ENCODE peak calls at places on chromosomes 6 and 20, in six cellular contexts. One of them, this sample, is unnamed.

GRCh38 chr6:140051521-140052455 is 677.3 kb upstream of the CITED2 start:
- DNase-seq in sigmoid colon: no peak
- DNase-seq in lower lobe of right lung: no peak
- DNase-seq in psoas muscle: no peak
- DNase-seq in HCT116: no peak
- DNase-seq in A673: peak; percentile 73
- DNase-seq in this sample: no peak

GRCh38 chr6:148508401-148509151 is 165.9 kb downstream of the SASH1 start:
- DNase-seq in sigmoid colon: no peak
- DNase-seq in lower lobe of right lung: no peak
- DNase-seq in psoas muscle: no peak
- DNase-seq in HCT116: no peak
- DNase-seq in A673: peak; percentile 54
- DNase-seq in this sample: no peak

GRCh38 chr6:71544028-71544427 is 255.4 kb downstream of the OGFRL1 start:
- DNase-seq in sigmoid colon: no peak
- DNase-seq in lower lobe of right lung: no peak
- DNase-seq in psoas muscle: no peak
- DNase-seq in HCT116: no peak
- DNase-seq in A673: no peak
- DNase-seq in this sample: no peak

GRCh38 chr6:5179917-5180316 is 80.8 kb downstream of the LYRM4 start:
- DNase-seq in sigmoid colon: no peak
- DNase-seq in lower lobe of right lung: no peak
- DNase-seq in psoas muscle: no peak
- DNase-seq in HCT116: no peak
- DNase-seq in A673: no peak
- DNase-seq in this sample: no peak

GRCh38 chr6:56363796-56364195 is 116.4 kb upstream of the COL21A1 start:
- DNase-seq in sigmoid colon: no peak
- DNase-seq in lower lobe of right lung: no peak
- DNase-seq in psoas muscle: no peak
- DNase-seq in HCT116: no peak
- DNase-seq in A673: no peak
- DNase-seq in this sample: no peak

GRCh38 chr6:90328004-90328403 is 31.4 kb upstream of the BACH2 start:
- DNase-seq in sigmoid colon: no peak
- DNase-seq in lower lobe of right lung: no peak
- DNase-seq in psoas muscle: no peak
- DNase-seq in HCT116: no peak
- DNase-seq in A673: peak; percentile 25
- DNase-seq in this sample: no peak

GRCh38 chr20:62791301-62792181 is 4.7 kb upstream of the MRGBP start:
- DNase-seq in sigmoid colon: peak; percentile 95
- DNase-seq in lower lobe of right lung: peak; percentile 68
- DNase-seq in psoas muscle: peak; percentile 79
- DNase-seq in HCT116: peak; percentile 87
- DNase-seq in A673: peak; percentile 97
- DNase-seq in this sample: peak; percentile 61

GRCh38 chr20:37657924-37658800 is 35.7 kb upstream of the CTNNBL1 start:
- DNase-seq in sigmoid colon: no peak
- DNase-seq in lower lobe of right lung: no peak
- DNase-seq in psoas muscle: no peak
- DNase-seq in HCT116: no peak
- DNase-seq in A673: no peak
- DNase-seq in this sample: no peak

GRCh38 chr6:161161121-161161520 is 112.7 kb downstream of the AGPAT4 start:
- DNase-seq in sigmoid colon: peak; percentile 46
- DNase-seq in lower lobe of right lung: no peak
- DNase-seq in psoas muscle: no peak
- DNase-seq in HCT116: no peak
- DNase-seq in A673: no peak
- DNase-seq in this sample: no peak

GRCh38 chr20:14093652-14094051 is 98.3 kb downstream of the MACROD2 start:
- DNase-seq in sigmoid colon: no peak
- DNase-seq in lower lobe of right lung: no peak
- DNase-seq in psoas muscle: no peak
- DNase-seq in HCT116: no peak
- DNase-seq in A673: no peak
- DNase-seq in this sample: no peak

GRCh38 chr6:235763-236360 is 56.4 kb upstream of the DUSP22 start:
- DNase-seq in sigmoid colon: no peak
- DNase-seq in lower lobe of right lung: no peak
- DNase-seq in psoas muscle: no peak
- DNase-seq in HCT116: no peak
- DNase-seq in A673: peak; percentile 29
- DNase-seq in this sample: no peak

GRCh38 chr6:125140808-125141207 is 12.8 kb upstream of the TPD52L1 start:
- DNase-seq in sigmoid colon: no peak
- DNase-seq in lower lobe of right lung: no peak
- DNase-seq in psoas muscle: no peak
- DNase-seq in HCT116: no peak
- DNase-seq in A673: no peak
- DNase-seq in this sample: no peak

GRCh38 chr6:42138190-42138589 is 4.2 kb downstream of the C6orf132 start:
- DNase-seq in sigmoid colon: no peak
- DNase-seq in lower lobe of right lung: no peak
- DNase-seq in psoas muscle: no peak
- DNase-seq in HCT116: no peak
- DNase-seq in A673: no peak
- DNase-seq in this sample: no peak
- H3K4me1 ChIP-seq in sigmoid colon: peaks cover 10% of the 10 kb centered on the region
- H3K4me1 ChIP-seq in lower lobe of right lung: peaks cover 38% of the 10 kb centered on the region
- H3K4me1 ChIP-seq in psoas muscle: peaks cover 7% of the 10 kb centered on the region
- H3K4me1 ChIP-seq in HCT116: peaks cover 87% of the 10 kb centered on the region
- H3K4me1 ChIP-seq in A673: peaks cover 29% of the 10 kb centered on the region
- H3K4me1 ChIP-seq in this sample: no peaks in the 10 kb centered on the region

GRCh38 chr6:169252805-169253189 is 849 bp downstream of the THBS2 start:
- DNase-seq in sigmoid colon: peak; percentile 75
- DNase-seq in lower lobe of right lung: peak; percentile 68
- DNase-seq in psoas muscle: no peak
- DNase-seq in HCT116: no peak
- DNase-seq in A673: peak; percentile 18
- DNase-seq in this sample: no peak
- H3K27ac ChIP-seq in sigmoid colon: peak overlapping the region; percentile 57
- H3K27ac ChIP-seq in lower lobe of right lung: no peak overlapping the region
- H3K27ac ChIP-seq in psoas muscle: no peak overlapping the region
- H3K27ac ChIP-seq in HCT116: no peak overlapping the region
- H3K27ac ChIP-seq in A673: no peak overlapping the region
- H3K27ac ChIP-seq in this sample: no peak overlapping the region

DNA sequence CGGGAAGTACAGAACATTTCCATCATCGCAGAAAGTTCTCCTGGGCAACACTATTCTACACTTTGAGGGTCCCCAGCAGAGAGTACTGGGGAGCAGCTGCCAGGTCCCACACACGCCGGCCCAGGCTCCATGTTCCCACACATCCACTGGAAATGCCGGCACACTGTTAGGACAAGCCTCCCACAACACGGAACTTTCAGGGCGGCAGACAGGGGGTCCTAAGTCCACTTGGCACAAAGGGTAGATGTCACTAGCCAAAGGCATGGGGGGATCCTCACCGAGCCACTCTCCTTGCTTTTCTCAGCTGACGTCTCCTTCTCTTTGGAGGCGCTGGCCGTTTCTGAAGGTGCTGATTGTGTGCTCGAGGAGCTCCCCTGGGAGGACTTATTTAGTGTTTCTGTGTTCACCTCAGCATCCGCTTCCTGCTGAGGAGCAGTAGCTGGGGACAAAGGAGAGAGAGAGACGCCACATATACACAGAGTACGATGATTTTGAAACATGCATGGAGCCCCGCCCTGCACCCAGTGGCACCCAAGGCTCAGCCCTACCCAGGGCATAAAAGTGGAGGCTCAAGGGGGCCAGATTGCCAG is 135.4 kb downstream of the ZMYND8 start:
- DNase-seq in sigmoid colon: no peak
- DNase-seq in lower lobe of right lung: no peak
- DNase-seq in psoas muscle: no peak
- DNase-seq in HCT116: no peak
- DNase-seq in A673: no peak
- DNase-seq in this sample: no peak
- H3K36me3 ChIP-seq in sigmoid colon: peaks cover 55% of the 10 kb centered on the region
- H3K36me3 ChIP-seq in lower lobe of right lung: peaks cover 93% of the 10 kb centered on the region
- H3K36me3 ChIP-seq in psoas muscle: peaks cover 11% of the 10 kb centered on the region
- H3K36me3 ChIP-seq in HCT116: peaks cover 16% of the 10 kb centered on the region
- H3K36me3 ChIP-seq in A673: peaks cover 33% of the 10 kb centered on the region
- H3K36me3 ChIP-seq in this sample: no peaks in the 10 kb centered on the region

GRCh38 chr20:25178563-25179438 is 16.7 kb upstream of the ENTPD6 start:
- DNase-seq in sigmoid colon: peak; percentile 80
- DNase-seq in lower lobe of right lung: peak; percentile 69
- DNase-seq in psoas muscle: peak; percentile 55
- DNase-seq in HCT116: peak; percentile 61
- DNase-seq in A673: peak; percentile 49
- DNase-seq in this sample: peak; percentile 82
- H3K4me1 ChIP-seq in sigmoid colon: peaks cover 24% of the 10 kb centered on the region
- H3K4me1 ChIP-seq in lower lobe of right lung: peaks cover 9% of the 10 kb centered on the region
- H3K4me1 ChIP-seq in psoas muscle: peaks cover 5% of the 10 kb centered on the region
- H3K4me1 ChIP-seq in HCT116: peaks cover 13% of the 10 kb centered on the region
- H3K4me1 ChIP-seq in A673: no peaks in the 10 kb centered on the region
- H3K4me1 ChIP-seq in this sample: no peaks in the 10 kb centered on the region

This sample was measured in gastrocnemius medialis.